ENCODE peak calls at places on chromosomes 6 and 20, in nine cellular contexts. One of them, this sample, is unnamed.

GRCh38 chr20:31943052-31943471 is 8.8 kb downstream of the PDRG1 start:
- DNase-seq in glomerular endothelial cell: no peak
- DNase-seq in Daoy: no peak
- DNase-seq in retinal pigment epithelial cell: no peak
- DNase-seq in smooth muscle cell of the brain vasculature: no peak
- DNase-seq in neural progenitor cell: no peak
- DNase-seq in fibroblast of the aortic adventitia: peak
- DNase-seq in tibial nerve: no peak
- DNase-seq in AG04450: no peak
- DNase-seq in this sample: no peak

GRCh38 chr6:3714111-3714510 is 37.4 kb downstream of the PXDC1 start:
- DNase-seq in glomerular endothelial cell: no peak
- DNase-seq in Daoy: no peak
- DNase-seq in retinal pigment epithelial cell: no peak
- DNase-seq in smooth muscle cell of the brain vasculature: no peak
- DNase-seq in neural progenitor cell: no peak
- DNase-seq in fibroblast of the aortic adventitia: no peak
- DNase-seq in tibial nerve: no peak
- DNase-seq in AG04450: no peak
- DNase-seq in this sample: no peak

GRCh38 chr20:23476015-23476754 is 14.7 kb upstream of the CST8 start:
- DNase-seq in glomerular endothelial cell: no peak
- DNase-seq in Daoy: no peak
- DNase-seq in retinal pigment epithelial cell: no peak
- DNase-seq in smooth muscle cell of the brain vasculature: no peak
- DNase-seq in neural progenitor cell: no peak
- DNase-seq in fibroblast of the aortic adventitia: no peak
- DNase-seq in tibial nerve: no peak
- DNase-seq in AG04450: no peak
- DNase-seq in this sample: no peak

GRCh38 chr6:56961151-56961550 is 6.2 kb downstream of the BEND6 start:
- DNase-seq in glomerular endothelial cell: no peak
- DNase-seq in Daoy: no peak
- DNase-seq in retinal pigment epithelial cell: no peak
- DNase-seq in smooth muscle cell of the brain vasculature: no peak
- DNase-seq in neural progenitor cell: no peak
- DNase-seq in fibroblast of the aortic adventitia: no peak
- DNase-seq in tibial nerve: no peak
- DNase-seq in AG04450: no peak
- DNase-seq in this sample: no peak

GRCh38 chr20:42567409-42567808 is 622.3 kb downstream of the PTPRT start:
- DNase-seq in glomerular endothelial cell: no peak
- DNase-seq in Daoy: no peak
- DNase-seq in retinal pigment epithelial cell: no peak
- DNase-seq in smooth muscle cell of the brain vasculature: no peak
- DNase-seq in neural progenitor cell: no peak
- DNase-seq in fibroblast of the aortic adventitia: no peak
- DNase-seq in tibial nerve: no peak
- DNase-seq in AG04450: no peak
- DNase-seq in this sample: no peak

GRCh38 chr20:34907616-34908469 is 31.4 kb downstream of the ACSS2 start:
- DNase-seq in glomerular endothelial cell: peak
- DNase-seq in Daoy: peak
- DNase-seq in retinal pigment epithelial cell: peak
- DNase-seq in smooth muscle cell of the brain vasculature: peak
- DNase-seq in neural progenitor cell: peak
- DNase-seq in fibroblast of the aortic adventitia: peak
- DNase-seq in tibial nerve: peak
- DNase-seq in AG04450: peak
- DNase-seq in this sample: no peak

GRCh38 chr6:3997144-3997770 is 81.7 kb downstream of the FAM217A start:
- DNase-seq in glomerular endothelial cell: no peak
- DNase-seq in Daoy: no peak
- DNase-seq in retinal pigment epithelial cell: no peak
- DNase-seq in smooth muscle cell of the brain vasculature: peak
- DNase-seq in neural progenitor cell: peak
- DNase-seq in fibroblast of the aortic adventitia: peak
- DNase-seq in tibial nerve: no peak
- DNase-seq in AG04450: peak
- DNase-seq in this sample: no peak

GRCh38 chr6:149046164-149046821 is 271.2 kb upstream of the TAB2 start:
- DNase-seq in glomerular endothelial cell: no peak
- DNase-seq in Daoy: no peak
- DNase-seq in retinal pigment epithelial cell: no peak
- DNase-seq in smooth muscle cell of the brain vasculature: no peak
- DNase-seq in neural progenitor cell: no peak
- DNase-seq in fibroblast of the aortic adventitia: no peak
- DNase-seq in tibial nerve: no peak
- DNase-seq in AG04450: no peak
- DNase-seq in this sample: no peak

GRCh38 chr6:46105568-46105967 is 24.2 kb upstream of the ENPP4 start:
- DNase-seq in glomerular endothelial cell: no peak
- DNase-seq in Daoy: no peak
- DNase-seq in retinal pigment epithelial cell: no peak
- DNase-seq in smooth muscle cell of the brain vasculature: no peak
- DNase-seq in neural progenitor cell: no peak
- DNase-seq in fibroblast of the aortic adventitia: no peak
- DNase-seq in tibial nerve: no peak
- DNase-seq in AG04450: no peak
- DNase-seq in this sample: no peak

GRCh38 chr6:54060286-54060685 is 51.0 kb upstream of the MLIP start:
- DNase-seq in glomerular endothelial cell: peak
- DNase-seq in Daoy: peak
- DNase-seq in retinal pigment epithelial cell: peak
- DNase-seq in smooth muscle cell of the brain vasculature: peak
- DNase-seq in neural progenitor cell: no peak
- DNase-seq in fibroblast of the aortic adventitia: peak
- DNase-seq in tibial nerve: no peak
- DNase-seq in AG04450: no peak
- DNase-seq in this sample: no peak

GRCh38 chr6:123380257-123380656 is 256.5 kb downstream of the TRDN start:
- DNase-seq in glomerular endothelial cell: no peak
- DNase-seq in Daoy: peak
- DNase-seq in retinal pigment epithelial cell: peak
- DNase-seq in smooth muscle cell of the brain vasculature: no peak
- DNase-seq in neural progenitor cell: peak
- DNase-seq in fibroblast of the aortic adventitia: peak
- DNase-seq in tibial nerve: no peak
- DNase-seq in AG04450: no peak
- DNase-seq in this sample: no peak

GRCh38 chr6:27303613-27304272 is 8.3 kb downstream of the POM121L2 start:
- DNase-seq in glomerular endothelial cell: no peak
- DNase-seq in Daoy: peak
- DNase-seq in retinal pigment epithelial cell: no peak
- DNase-seq in smooth muscle cell of the brain vasculature: no peak
- DNase-seq in neural progenitor cell: no peak
- DNase-seq in fibroblast of the aortic adventitia: no peak
- DNase-seq in tibial nerve: no peak
- DNase-seq in AG04450: no peak
- DNase-seq in this sample: no peak